ENCODE peak calls at places on chromosomes 16 and 17, in seven cellular contexts. D, L, N, I, T, F and O are unnamed samples. For H3K4me1, the result is how much of the 10 kb centered on the place peaks cover.

GRCh38 chr16:82808036-82808435 is 181.3 kb downstream of the CDH13 start:
- DNase-seq in D (no peak), L (no peak), N (no peak), I (no peak), T (no peak), F (no peak), O (no peak)

GRCh38 chr17:77460514-77461046 is 319.8 kb downstream of the SEC14L1 start:
- DNase-seq in D (no peak), L (no peak), N (no peak), I (no peak), T (no peak), F (no peak), O (no peak)

GRCh38 chr16:70715113-70715711 is 29.4 kb upstream of the MTSS2 start:
- DNase-seq in D (no peak), L (peak), N (no peak), I (no peak), T (no peak), F (peak), O (no peak)

GRCh38 chr16:794853-795466 is 5.6 kb downstream of the GNG13 start:
- DNase-seq in D (no peak), L (peak), N (no peak), I (no peak), T (no peak), F (no peak), O (no peak)

GRCh38 chr17:21125862-21126261 is 902 bp upstream of the DHRS7B start:
- DNase-seq in D (no peak), L (no peak), N (no peak), I (no peak), T (no peak), F (no peak), O (no peak)

GRCh38 chr17:74085434-74085833 is 118.0 kb upstream of the RPL38 start:
- DNase-seq in D (peak), L (peak), N (peak), I (no peak), T (no peak), F (no peak), O (no peak)

GRCh38 chr16:78183886-78184553 is 84.6 kb downstream of the WWOX start:
- DNase-seq in D (no peak), L (no peak), N (no peak), I (no peak), T (no peak), F (peak), O (no peak)

GRCh38 chr16:88681709-88682451 is 4.4 kb downstream of the SNAI3 start:
- DNase-seq in D (no peak), L (no peak), N (no peak), I (no peak), T (peak), F (peak), O (no peak)

GRCh38 chr17:21463779-21464407 is 87.7 kb downstream of the KCNJ12 start:
- DNase-seq in D (peak), L (no peak), N (no peak), I (no peak), T (no peak), F (no peak), O (no peak)

GRCh38 chr17:46978489-46979022 is 497 bp downstream of the RPRML start:
- DNase-seq in D (peak), L (peak), N (no peak), I (no peak), T (no peak), F (peak), O (no peak)

GRCh38 chr16:4663756-4664465 is 29.5 kb upstream of the NUDT16L1 start:
- DNase-seq in D (no peak), L (no peak), N (no peak), I (peak), T (no peak), F (no peak), O (no peak)

GRCh38 chr17:16215002-16215272 is 397 bp downstream of the NCOR1 start:
- DNase-seq in D (no peak), L (no peak), N (no peak), I (peak), T (no peak), F (peak), O (no peak)

GRCh38 chr17:35243459-35244204 is 760 bp downstream of the SLFN5 start:
- DNase-seq in D (peak), L (no peak), N (no peak), I (no peak), T (no peak), F (peak), O (no peak)

GRCh38 chr17:17729620-17730249 is 48.5 kb downstream of the RAI1 start:
- DNase-seq in D (peak), L (peak), N (peak), I (peak), T (no peak), F (peak), O (peak)

GRCh38 chr16:66266436-66267286 is 99.8 kb upstream of the CDH5 start:
- DNase-seq in D (no peak), L (no peak), N (no peak), I (no peak), T (no peak), F (peak), O (no peak)

GRCh38 chr16:69861276-69862030 is 89.7 kb upstream of the CLEC18A start:
- DNase-seq in D (no peak), L (no peak), N (no peak), I (no peak), T (no peak), F (no peak), O (no peak)

GRCh38 chr16:86531193-86531550 is 20.8 kb downstream of the FOXF1 start:
- DNase-seq in D (no peak), L (no peak), N (no peak), I (no peak), T (no peak), F (no peak), O (no peak)

GRCh38 chr17:79624658-79625478 is 14.0 kb upstream of the RBFOX3 start:
- DNase-seq in D (peak), L (no peak), N (no peak), I (no peak), T (no peak), F (peak), O (no peak)
- TF ChIP-seq SIN3A in D (no peak), L (no peak), N (no peak), I (no peak), T (no peak), F (no peak), O (no peak)

DNA sequence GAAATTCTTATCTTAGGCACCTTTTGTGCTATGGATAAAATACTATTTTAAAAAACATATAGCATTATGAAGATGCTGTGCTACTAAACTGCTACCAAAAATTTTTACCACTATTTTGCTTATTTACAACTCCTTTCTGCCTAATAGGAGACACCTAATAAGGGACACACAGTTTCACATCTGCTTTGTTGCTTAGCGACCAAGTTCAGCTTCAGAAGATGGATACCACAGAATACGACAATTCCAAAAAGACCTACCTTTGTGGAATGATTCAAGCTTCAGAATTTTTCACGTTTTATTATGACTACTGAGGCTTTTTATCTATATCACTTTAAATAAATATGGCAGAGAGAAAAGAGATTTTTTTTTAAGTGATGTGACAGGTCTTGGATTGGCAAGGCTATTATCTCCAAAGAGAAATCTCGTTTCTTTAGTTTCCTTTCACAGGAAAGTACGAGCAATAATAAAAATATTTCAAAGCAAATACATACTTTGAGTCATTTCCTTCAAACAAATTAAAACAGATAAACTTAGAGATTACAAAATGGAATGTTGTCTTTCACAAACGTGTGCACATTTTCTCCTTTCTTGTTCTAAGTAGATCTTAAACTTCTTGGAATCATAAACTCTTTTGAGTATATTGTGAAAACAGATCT is 35.4 kb downstream of the SPAG9 start:
- DNase-seq in D (no peak), L (no peak), N (no peak), I (no peak), T (no peak), F (no peak), O (peak)
- H3K4me3 ChIP-seq in D (no peak), L (no peak), N (no peak), I (no peak), T (no peak), F (peak), O (no peak)

DNA sequence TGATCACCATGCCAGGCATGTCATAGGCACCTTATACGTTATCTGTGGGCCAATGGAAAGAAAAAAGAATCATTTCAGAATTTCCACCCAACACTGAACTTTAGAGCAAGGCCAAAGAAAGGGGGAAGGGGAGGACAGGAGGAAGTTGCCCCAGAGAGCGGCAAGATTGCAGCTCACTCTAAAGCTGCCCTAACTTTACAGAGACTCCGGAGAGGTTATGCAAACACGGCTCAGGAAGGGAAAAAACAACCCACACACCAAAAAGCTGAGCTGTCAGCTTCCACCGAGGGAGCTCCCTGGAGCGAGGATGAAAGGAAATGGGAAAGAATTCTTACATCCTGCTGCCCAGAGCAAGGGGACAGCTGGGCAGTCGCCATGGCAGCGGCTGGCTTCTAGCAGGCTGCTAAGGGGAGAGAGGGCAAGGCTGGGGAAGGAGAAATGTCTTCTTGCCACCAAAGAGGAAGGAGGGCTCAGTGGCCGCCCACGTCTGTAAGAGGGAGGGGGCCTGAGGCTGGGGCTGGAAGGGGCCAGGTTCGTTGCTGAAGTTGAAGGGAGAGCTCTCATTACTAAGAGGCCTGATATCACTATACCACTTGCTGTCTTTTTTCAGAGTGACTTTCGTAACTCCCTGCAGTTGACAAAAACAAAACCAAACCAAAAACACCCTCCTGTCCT is 18.2 kb downstream of the COTL1 start:
- DNase-seq in D (peak), L (no peak), N (no peak), I (peak), T (no peak), F (peak), O (no peak)
- H3K4me1 ChIP-seq in D (under half), L (half or more), N (under half), I (half or more), T (half or more), F (under half), O (under half)

GRCh38 chr16:58258326-58258725 is 36.5 kb downstream of the PRSS54 start:
- DNase-seq in D (no peak), L (no peak), N (no peak), I (no peak), T (no peak), F (no peak), O (no peak)
- TF ChIP-seq SIN3A in D (no peak), L (no peak), N (no peak), I (no peak), T (no peak), F (no peak), O (no peak)

DNA sequence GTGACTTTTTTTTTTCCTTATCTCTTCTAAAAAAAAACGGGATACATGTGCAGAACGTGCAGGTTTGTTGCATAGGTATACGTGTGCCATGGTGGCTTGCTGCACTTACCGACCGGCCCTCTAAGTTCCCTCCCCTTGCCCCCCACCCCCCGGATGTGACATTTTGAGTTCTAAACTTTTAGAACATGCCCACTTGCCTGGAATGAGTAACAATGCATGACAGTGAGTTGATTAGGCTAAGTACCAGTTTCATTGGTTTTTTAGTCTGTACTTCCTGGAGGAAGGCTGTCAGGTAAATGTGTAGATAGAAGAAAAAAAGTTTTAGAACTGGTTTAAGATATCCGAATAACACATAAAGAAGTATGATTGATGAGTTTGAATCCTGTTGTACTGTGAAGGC is 4.0 kb downstream of the BPTF start:
- DNase-seq in D (peak), L (no peak), N (no peak), I (no peak), T (peak), F (no peak), O (no peak)
- H3K4me3 ChIP-seq in D (no peak), L (no peak), N (no peak), I (peak), T (peak), F (no peak), O (no peak)

GRCh38 chr16:73047221-73047535 is 750 bp downstream of the ZFHX3 start:
- DNase-seq in D (no peak), L (no peak), N (no peak), I (no peak), T (no peak), F (no peak), O (no peak)
- H3K4me1 ChIP-seq in D (under half), L (under half), N (under half), I (half or more), T (under half), F (half or more), O (half or more)

GRCh38 chr17:3794890-3795757 is 5.9 kb downstream of the ITGAE start:
- DNase-seq in D (no peak), L (no peak), N (no peak), I (peak), T (no peak), F (no peak), O (no peak)
- TF ChIP-seq SIN3A in D (no peak), L (no peak), N (no peak), I (no peak), T (no peak), F (no peak), O (no peak)

GRCh38 chr16:49576941-49577340 is 203.3 kb downstream of the C16orf78 start:
- DNase-seq in D (no peak), L (no peak), N (no peak), I (no peak), T (no peak), F (no peak), O (no peak)

GRCh38 chr16:49576173-49576494 is 202.5 kb downstream of the C16orf78 start:
- DNase-seq in D (no peak), L (no peak), N (no peak), I (no peak), T (no peak), F (no peak), O (no peak)

GRCh38 chr16:49575352-49576172 is 202.0 kb downstream of the C16orf78 start:
- DNase-seq in D (peak), L (no peak), N (no peak), I (no peak), T (peak), F (no peak), O (no peak)

GRCh38 chr16:49580751-49581303 is 207.2 kb downstream of the C16orf78 start:
- DNase-seq in D (no peak), L (no peak), N (no peak), I (no peak), T (no peak), F (no peak), O (no peak)

DNA sequence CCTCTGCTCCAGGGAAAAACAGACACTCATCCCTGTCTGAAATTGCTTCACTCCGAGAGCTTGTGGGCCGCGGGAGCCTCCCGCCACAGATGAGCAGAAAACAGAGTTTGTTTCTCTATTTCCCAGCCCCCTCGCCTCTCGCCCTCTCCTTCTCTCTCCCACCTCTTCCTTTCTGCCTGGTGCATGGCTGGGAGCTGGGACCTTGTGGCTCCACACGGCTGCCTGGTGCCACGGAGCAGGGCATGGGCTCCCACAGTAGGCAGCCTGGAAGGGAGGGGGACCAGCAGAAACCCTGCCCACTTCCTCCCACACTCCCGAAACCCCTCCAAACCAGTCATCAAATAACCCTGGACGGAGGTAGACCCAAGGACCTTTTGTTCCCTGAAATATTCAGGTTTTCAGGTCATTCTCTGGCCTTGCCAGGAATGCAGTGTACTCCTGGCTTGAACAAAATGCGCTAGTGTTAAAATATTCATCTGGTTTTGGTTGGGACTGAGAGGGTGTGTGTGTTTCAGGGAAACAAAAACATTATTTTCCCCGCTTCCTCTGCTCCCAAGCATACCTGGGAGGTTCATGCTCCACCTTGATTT is 204.9 kb downstream of the C16orf78 start:
- DNase-seq in D (no peak), L (no peak), N (no peak), I (no peak), T (no peak), F (no peak), O (no peak)
- H3K4me3 ChIP-seq in D (no peak), L (no peak), N (no peak), I (no peak), T (no peak), F (no peak), O (no peak)